ENCODE peak calls at places on chromosomes 3 and 15, in five cellular contexts. L is GM23248, B is breast epithelium, N is tibial artery, S is cardiac muscle cell. W is an unnamed sample.

GRCh38 chr3:178260887-178261286 is 275.3 kb upstream of the KCNMB2 start:
- DNase-seq in N (no peak), S (peak), B (no peak), L (no peak), W (no peak)

GRCh38 chr3:23829242-23829934 is 23.6 kb downstream of the UBE2E1 start:
- DNase-seq in B (no peak), N (no peak), L (no peak), S (no peak), W (no peak)

GRCh38 chr3:13507791-13508339 is 27.8 kb downstream of the HDAC11 start:
- DNase-seq in L (peak), N (peak), S (no peak), B (peak), W (peak)

GRCh38 chr3:68832680-68833079 is 99.7 kb downstream of the TAFA4 start:
- DNase-seq in B (no peak), L (no peak), N (no peak), S (no peak), W (no peak)

GRCh38 chr3:120177907-120178306 is 83.7 kb upstream of the GSK3B start:
- DNase-seq in N (no peak), S (peak), L (peak), B (no peak), W (peak)

GRCh38 chr3:115819785-115820384 is 196.6 kb downstream of the GAP43 start:
- DNase-seq in N (peak), L (peak), S (peak), B (peak), W (peak)

GRCh38 chr3:18527691-18528090 is 102.6 kb upstream of the SATB1 start:
- DNase-seq in S (no peak), L (no peak), N (no peak), B (no peak), W (no peak)

GRCh38 chr15:25670025-25670554 is 193.0 kb downstream of the ATP10A start:
- DNase-seq in L (peak), N (peak), B (no peak), S (peak), W (peak)

GRCh38 chr15:58466566-58466965 is 34.8 kb downstream of the LIPC start:
- DNase-seq in S (no peak), N (no peak), L (no peak), B (no peak), W (no peak)

GRCh38 chr3:23807161-23808015 is 1.6 kb downstream of the UBE2E1 start:
- DNase-seq in N (no peak), S (peak), L (peak), B (no peak), W (peak)

GRCh38 chr15:85120351-85121113 is 138.9 kb downstream of the PDE8A start:
- DNase-seq in N (no peak), L (no peak), S (no peak), B (no peak), W (no peak)

GRCh38 chr3:194139085-194139976 is 3.4 kb downstream of the HES1 start:
- DNase-seq in S (peak), N (no peak), B (no peak), L (peak), W (peak)

GRCh38 chr3:178562869-178563232 is 26.6 kb downstream of the KCNMB2 start:
- DNase-seq in L (peak), B (no peak), N (no peak), S (peak), W (no peak)

GRCh38 chr15:70093070-70093469 is 4.6 kb downstream of the TLE3 start:
- DNase-seq in N (no peak), B (no peak), S (peak), L (no peak), W (peak)

GRCh38 chr15:71424765-71425164 is 309.5 kb downstream of the THSD4 start:
- DNase-seq in L (no peak), N (no peak), B (no peak), S (no peak), W (no peak)

GRCh38 chr15:28106294-28107110 is 7.4 kb upstream of the OCA2 start:
- DNase-seq in N (no peak), S (peak), L (peak), B (no peak), W (no peak)

GRCh38 chr3:5476403-5476802 is 288.9 kb downstream of the EDEM1 start:
- DNase-seq in B (no peak), N (no peak), L (no peak), S (no peak), W (no peak)

GRCh38 chr3:126545544-126545943 is 13.2 kb downstream of the C3orf22 start:
- DNase-seq in S (no peak), L (no peak), B (no peak), N (no peak), W (no peak)

GRCh38 chr15:89761009-89761831 is 10.2 kb upstream of the MESP1 start:
- DNase-seq in B (peak), L (no peak), S (no peak), N (no peak), W (no peak)

GRCh38 chr15:89758283-89758682 is 7.2 kb upstream of the MESP1 start:
- DNase-seq in N (no peak), S (no peak), L (no peak), B (no peak), W (no peak)

GRCh38 chr15:60815321-60815720 is 336.4 kb upstream of the ICE2 start:
- DNase-seq in B (no peak), L (no peak), N (no peak), S (no peak), W (no peak)

GRCh38 chr15:40338921-40339620 is 1.7 kb downstream of the CCDC9B start:
- DNase-seq in N (peak), B (peak), S (peak), L (peak), W (peak)
- H3K4me3 ChIP-seq in N (peak), B (peak), S (no peak), L (peak), W (peak)

GRCh38 chr3:171056528-171056927 is 30.0 kb upstream of the SLC2A2 start:
- DNase-seq in S (peak), L (peak), B (no peak), N (no peak), W (no peak)
- H3K27ac ChIP-seq in S (no peak), L (peak), B (no peak), N (no peak), W (no peak)

DNA sequence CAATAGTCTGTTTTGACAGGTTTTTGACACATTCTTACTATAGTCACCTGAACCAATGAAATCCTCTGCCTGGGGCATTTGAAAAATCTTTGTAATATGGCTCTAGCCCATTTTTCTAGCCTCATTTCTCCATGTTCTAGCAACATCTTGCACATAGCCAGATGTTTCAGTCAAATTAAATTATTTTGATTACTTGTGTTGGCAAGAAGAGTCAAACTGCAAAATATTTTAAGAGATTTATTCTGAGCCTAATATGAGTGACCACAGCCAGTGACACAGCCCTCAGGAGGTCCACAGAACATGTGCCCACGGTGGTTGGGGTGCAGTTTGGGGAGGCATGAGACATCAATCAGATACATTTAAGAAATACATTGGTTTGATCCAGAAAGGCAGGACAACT is 6.9 kb downstream of the IFT122 start:
- DNase-seq in L (no peak), N (no peak), S (no peak), B (no peak), W (no peak)
- H3K4me3 ChIP-seq in L (no peak), N (no peak), S (no peak), B (no peak), W (no peak)

GRCh38 chr3:187286467-187287059 is 5.0 kb downstream of the MASP1 start:
- DNase-seq in L (peak), S (peak), B (no peak), N (no peak), W (no peak)

GRCh38 chr3:187290561-187290960 is 976 bp downstream of the MASP1 start:
- DNase-seq in S (no peak), B (no peak), N (no peak), L (peak), W (no peak)

GRCh38 chr3:187291001-187291511 is 481 bp downstream of the MASP1 start:
- DNase-seq in S (peak), B (no peak), L (peak), N (no peak), W (no peak)

GRCh38 chr3:187288176-187288893 is 3.2 kb downstream of the MASP1 start:
- DNase-seq in N (no peak), S (no peak), B (no peak), L (peak), W (no peak)

GRCh38 chr3:187287231-187287630 is 4.3 kb downstream of the MASP1 start:
- DNase-seq in S (no peak), B (no peak), N (no peak), L (peak), W (no peak)
- H3K27ac ChIP-seq in S (no peak), B (no peak), N (no peak), L (peak), W (no peak)

GRCh38 chr3:168951884-168952283 is 711.6 kb downstream of the MECOM start:
- DNase-seq in S (no peak), B (no peak), N (no peak), L (peak), W (no peak)
- H3K4me3 ChIP-seq in S (no peak), B (no peak), N (no peak), L (no peak), W (no peak)

GRCh38 chr3:53144446-53144845 is 14.2 kb upstream of the RFT1 start:
- DNase-seq in L (no peak), B (no peak), S (no peak), N (no peak), W (no peak)

GRCh38 chr3:53147161-53147902 is 13.7 kb upstream of the PRKCD start:
- DNase-seq in S (no peak), B (no peak), N (no peak), L (peak), W (no peak)

GRCh38 chr3:53145109-53146077 is 15.2 kb upstream of the RFT1 start:
- DNase-seq in S (no peak), B (no peak), L (no peak), N (no peak), W (no peak)

GRCh38 chr3:53147903-53148400 is 13.1 kb upstream of the PRKCD start:
- DNase-seq in L (no peak), S (no peak), B (no peak), N (no peak), W (no peak)

DNA sequence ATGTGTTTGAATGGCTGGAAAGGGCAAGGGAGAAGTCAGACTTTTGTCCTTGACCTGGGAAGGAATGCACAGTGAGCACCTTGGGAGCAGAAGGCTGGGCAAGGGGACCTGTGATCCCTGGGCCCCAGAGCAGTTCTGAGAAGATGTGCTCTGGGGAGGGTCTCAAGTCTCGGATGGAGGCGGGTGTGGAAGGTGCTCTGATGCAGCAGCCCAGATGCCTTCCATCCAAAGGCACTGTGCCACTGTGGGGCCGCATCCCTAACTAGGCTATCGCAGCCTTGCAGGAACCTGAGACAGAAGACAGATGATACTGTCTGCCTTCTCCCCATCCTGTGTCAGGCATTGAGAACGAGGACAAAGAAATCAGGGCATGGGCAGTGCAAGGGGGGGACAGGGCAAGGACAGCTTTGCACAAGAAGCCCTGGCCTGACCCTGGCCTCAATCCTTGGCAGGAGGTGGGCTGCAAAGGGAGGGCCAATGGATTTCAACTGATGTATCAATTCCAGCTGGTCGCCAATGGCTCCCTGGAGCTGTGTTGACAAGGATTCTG is 14.6 kb upstream of the PRKCD start:
- DNase-seq in L (no peak), S (no peak), N (no peak), B (no peak), W (no peak)
- H3K27ac ChIP-seq in L (no peak), S (no peak), N (no peak), B (peak), W (no peak)

DNA sequence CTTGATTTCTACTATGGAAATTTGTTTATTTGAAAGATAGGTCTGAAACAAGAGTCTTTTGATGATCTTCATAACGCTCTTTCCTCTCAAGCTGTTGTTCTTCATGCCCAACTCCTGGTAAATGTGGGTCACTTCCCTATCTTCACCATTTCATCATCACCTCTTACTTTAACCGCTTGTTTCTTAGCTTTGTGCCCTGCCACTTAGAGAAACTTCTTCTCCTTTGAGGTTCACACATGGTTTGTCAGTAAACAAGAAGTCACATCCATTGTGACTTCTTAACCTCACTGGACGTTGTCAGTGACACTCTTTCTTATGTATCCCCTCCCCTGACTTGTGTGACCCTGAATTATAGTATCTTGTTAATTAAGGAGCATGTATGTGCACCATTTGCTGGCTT is 16.9 kb upstream of the P2RY13 start:
- DNase-seq in S (no peak), N (no peak), L (no peak), B (no peak), W (no peak)
- H3K4me3 ChIP-seq in S (no peak), N (no peak), L (peak), B (peak), W (no peak)

W was measured in SJCRH30.